ENCODE peak calls at places on chromosomes 7 and 10, in eight cellular contexts. U, A, V, F, Q, M, W and S are unnamed samples.

GRCh38 chr7:29328050-29328449 is 133.5 kb downstream of the CHN2 start:
- DNase-seq in W (no peak), F (no peak), V (no peak), U (no peak), Q (no peak), M (no peak), A (no peak), S (no peak)

GRCh38 chr10:103592186-103593021 is 98.9 kb downstream of the NEURL1 start:
- DNase-seq in M (no peak), V (peak; percentile 22), Q (peak; percentile 9), A (no peak), W (peak; percentile 44), F (peak; percentile 63), U (no peak), S (peak; percentile 50)

GRCh38 chr7:3063016-3063753 is 19.5 kb upstream of the CARD11 start:
- DNase-seq in U (no peak), Q (peak; percentile 42), V (no peak), F (no peak), M (no peak), A (no peak), W (no peak), S (no peak)

GRCh38 chr10:98349508-98349922 is 65.5 kb downstream of the PYROXD2 start:
- DNase-seq in Q (no peak), A (peak; percentile 100), W (no peak), F (no peak), V (no peak), U (peak; percentile 98), M (no peak), S (no peak)

GRCh38 chr10:3935141-3935540 is 150.1 kb upstream of the KLF6 start:
- DNase-seq in M (peak; percentile 92), W (no peak), F (no peak), V (no peak), Q (peak; percentile 10), A (peak; percentile 58), U (peak; percentile 38), S (no peak)

GRCh38 chr10:16717617-16718395 is 99.4 kb downstream of the RSU1 start:
- DNase-seq in A (peak; percentile 60), V (no peak), Q (no peak), W (no peak), F (no peak), M (no peak), U (no peak), S (no peak)

GRCh38 chr7:138902156-138902555 is 79.0 kb downstream of the KIAA1549 start:
- DNase-seq in F (no peak), V (no peak), U (no peak), W (no peak), Q (no peak), A (no peak), M (no peak), S (no peak)

GRCh38 chr7:50416509-50417299 is 33.4 kb downstream of the FIGNL1 start:
- DNase-seq in M (peak; percentile 67), A (no peak), V (no peak), Q (no peak), F (no peak), W (no peak), U (no peak), S (no peak)

GRCh38 chr7:27834179-27834921 is 94.4 kb downstream of the TAX1BP1 start:
- DNase-seq in Q (no peak), V (no peak), W (no peak), F (no peak), M (no peak), A (no peak), U (no peak), S (no peak)

GRCh38 chr10:91582063-91582673 is 50.7 kb downstream of the PPP1R3C start:
- DNase-seq in Q (no peak), V (no peak), F (no peak), M (no peak), A (no peak), W (no peak), U (no peak), S (no peak)

GRCh38 chr10:21754410-21755011 is 220.5 kb downstream of the MLLT10 start:
- DNase-seq in Q (no peak), U (no peak), V (no peak), W (no peak), M (no peak), A (no peak), F (no peak), S (no peak)

GRCh38 chr7:130458256-130458655 is 17.4 kb upstream of the CEP41 start:
- DNase-seq in W (no peak), F (no peak), U (no peak), M (peak; percentile 31), V (no peak), A (no peak), Q (no peak), S (no peak)

GRCh38 chr10:24393206-24393605 is 184.3 kb downstream of the KIAA1217 start:
- DNase-seq in M (no peak), F (no peak), U (no peak), A (no peak), W (no peak), V (no peak), Q (no peak), S (no peak)

GRCh38 chr10:36677170-36677768 is 448.1 kb upstream of the ANKRD30A start:
- DNase-seq in Q (no peak), F (no peak), U (no peak), W (no peak), M (no peak), A (peak; percentile 59), V (no peak), S (no peak)

GRCh38 chr7:101824440-101824839 is 7.0 kb downstream of the CUX1 start:
- DNase-seq in U (no peak), F (no peak), M (no peak), A (no peak), Q (no peak), W (no peak), V (no peak), S (no peak)

GRCh38 chr7:89334785-89335184 is 539.2 kb upstream of the TEX47 start:
- DNase-seq in U (no peak), V (no peak), M (no peak), Q (no peak), W (no peak), F (no peak), A (no peak), S (peak; percentile 25)

GRCh38 chr7:74141705-74142104 is 32.5 kb upstream of the EIF4H start:
- DNase-seq in U (no peak), V (no peak), F (no peak), W (peak; percentile 13), M (no peak), A (no peak), Q (no peak), S (no peak)